ENCODE peak calls at places on chromosomes 1 and 21, in eight cellular contexts. X is OCI-LY7; R is endothelial cell; O is astrocyte; M is testis; P is pancreas; L is activated B cell treated with CpG ODN at 0.5 μM for 24 hours; G is CD8-positive, alpha-beta T cell. N is an unnamed sample.

GRCh38 chr1:184545601-184546000 is 158.8 kb downstream of the C1orf21 start:
- DNase-seq in X (no peak), R (no peak), O (peak), M (no peak), P (no peak), L (no peak), G (no peak), N (no peak)

GRCh38 chr1:30885580-30886513 is 22.7 kb downstream of the SDC3 start:
- DNase-seq in X (no peak), R (no peak), O (no peak), M (no peak), P (no peak), L (no peak), G (no peak), N (no peak)

GRCh38 chr1:30092051-30092858 is 631.1 kb downstream of the MATN1 start:
- DNase-seq in X (no peak), R (no peak), O (no peak), M (no peak), P (no peak), L (no peak), G (no peak), N (no peak)

GRCh38 chr1:68346192-68346808 is 103.5 kb downstream of the RPE65 start:
- DNase-seq in X (peak), R (no peak), O (no peak), M (no peak), P (no peak), L (no peak), G (no peak), N (no peak)

GRCh38 chr1:75632350-75632949 is 21.5 kb upstream of the SLC44A5 start:
- DNase-seq in X (peak), R (peak), O (peak), M (no peak), P (no peak), L (no peak), G (no peak), N (no peak)

GRCh38 chr1:46820560-46821060 is 21.8 kb downstream of the CYP4B1 start:
- DNase-seq in X (no peak), R (no peak), O (no peak), M (no peak), P (no peak), L (no peak), G (no peak), N (peak)

GRCh38 chr1:8818325-8818775 is 910 bp upstream of the RERE start:
- DNase-seq in X (no peak), R (no peak), O (peak), M (peak), P (no peak), L (no peak), G (no peak), N (no peak)

GRCh38 chr1:17837631-17838030 is 82.5 kb downstream of the ACTL8 start:
- DNase-seq in X (no peak), R (no peak), O (no peak), M (no peak), P (no peak), L (no peak), G (no peak), N (no peak)

GRCh38 chr1:217076902-217077301 is 353.7 kb upstream of the ESRRG start:
- DNase-seq in X (no peak), R (no peak), O (peak), M (no peak), P (no peak), L (no peak), G (no peak), N (no peak)

GRCh38 chr21:45281411-45282282 is 6.0 kb downstream of the POFUT2 start:
- DNase-seq in X (no peak), R (no peak), O (no peak), M (peak), P (no peak), L (no peak), G (peak), N (peak)

GRCh38 chr1:207455183-207455754 is 1.1 kb downstream of the CR2 start:
- DNase-seq in X (no peak), R (no peak), O (no peak), M (no peak), P (no peak), L (no peak), G (no peak), N (no peak)

GRCh38 chr1:229384822-229385221 is 42.0 kb upstream of the CCSAP start:
- DNase-seq in X (no peak), R (no peak), O (no peak), M (no peak), P (no peak), L (no peak), G (no peak), N (no peak)

GRCh38 chr1:109481646-109482045 is 2.1 kb upstream of the ATXN7L2 start:
- DNase-seq in X (no peak), R (no peak), O (no peak), M (no peak), P (no peak), L (no peak), G (no peak), N (no peak)

GRCh38 chr1:197521118-197521739 is 253.2 kb downstream of the CRB1 start:
- DNase-seq in X (peak), R (peak), O (peak), M (peak), P (no peak), L (no peak), G (no peak), N (no peak)

GRCh38 chr21:32499249-32500055 is 85.9 kb downstream of the TCP10L start:
- DNase-seq in X (no peak), R (no peak), O (peak), M (no peak), P (no peak), L (no peak), G (no peak), N (no peak)

GRCh38 chr1:89254658-89255287 is 17.9 kb downstream of the GBP5 start:
- DNase-seq in X (no peak), R (no peak), O (no peak), M (no peak), P (no peak), L (no peak), G (no peak), N (no peak)

GRCh38 chr1:200043330-200043668 is 15.8 kb downstream of the NR5A2 start:
- DNase-seq in X (no peak), R (no peak), O (no peak), M (no peak), P (no peak), L (no peak), G (no peak), N (no peak)

GRCh38 chr1:163054056-163054706 is 15.0 kb upstream of the RGS4 start:
- DNase-seq in X (no peak), R (no peak), O (peak), M (peak), P (no peak), L (no peak), G (no peak), N (no peak)

GRCh38 chr1:63593887-63594617 is 841 bp downstream of the PGM1 start:
- DNase-seq in X (peak), R (peak), O (peak), M (peak), P (peak), L (peak), G (no peak), N (peak)

GRCh38 chr21:45026833-45027232 is 47.5 kb upstream of the ADARB1 start:
- DNase-seq in X (no peak), R (no peak), O (no peak), M (no peak), P (no peak), L (no peak), G (no peak), N (no peak)

GRCh38 chr1:164709541-164710287 is 150.7 kb downstream of the PBX1 start:
- DNase-seq in X (no peak), R (no peak), O (peak), M (no peak), P (no peak), L (no peak), G (no peak), N (no peak)

GRCh38 chr1:108848802-108849201 is 8.1 kb downstream of the AKNAD1 start:
- DNase-seq in X (no peak), R (no peak), O (no peak), M (no peak), P (no peak), L (no peak), G (no peak), N (no peak)

GRCh38 chr1:207798847-207799246 is 47.0 kb downstream of the CD46 start:
- DNase-seq in X (no peak), R (no peak), O (peak), M (no peak), P (peak), L (no peak), G (no peak), N (no peak)

GRCh38 chr1:171219751-171220385 is 28.4 kb upstream of the FMO1 start:
- DNase-seq in X (no peak), R (no peak), O (peak), M (no peak), P (no peak), L (no peak), G (no peak), N (no peak)

GRCh38 chr1:150995896-150996295 is 10.8 kb downstream of the MINDY1 start:
- DNase-seq in X (no peak), R (peak), O (no peak), M (peak), P (no peak), L (no peak), G (no peak), N (no peak)

GRCh38 chr21:40841524-40842196 is 5.3 kb downstream of the DSCAM start:
- DNase-seq in X (no peak), R (peak), O (peak), M (peak), P (peak), L (no peak), G (no peak), N (no peak)

GRCh38 chr1:110588991-110589390 is 17.2 kb downstream of the KCNA2 start:
- DNase-seq in X (no peak), R (no peak), O (no peak), M (no peak), P (no peak), L (no peak), G (no peak), N (no peak)

GRCh38 chr1:27391511-27392095 is 819 bp upstream of the GPR3 start:
- DNase-seq in X (no peak), R (no peak), O (peak), M (peak), P (no peak), L (no peak), G (no peak), N (no peak)

GRCh38 chr1:46411601-46412341 is 17.7 kb downstream of the FAAH start:
- DNase-seq in X (no peak), R (peak), O (no peak), M (peak), P (no peak), L (no peak), G (no peak), N (no peak)

GRCh38 chr1:236457775-236458174 is 63.7 kb downstream of the EDARADD start:
- DNase-seq in X (no peak), R (no peak), O (no peak), M (no peak), P (no peak), L (no peak), G (no peak), N (no peak)

GRCh38 chr1:198679535-198680173 is 40.8 kb downstream of the PTPRC start:
- DNase-seq in X (no peak), R (no peak), O (no peak), M (peak), P (no peak), L (no peak), G (peak), N (no peak)

DNA sequence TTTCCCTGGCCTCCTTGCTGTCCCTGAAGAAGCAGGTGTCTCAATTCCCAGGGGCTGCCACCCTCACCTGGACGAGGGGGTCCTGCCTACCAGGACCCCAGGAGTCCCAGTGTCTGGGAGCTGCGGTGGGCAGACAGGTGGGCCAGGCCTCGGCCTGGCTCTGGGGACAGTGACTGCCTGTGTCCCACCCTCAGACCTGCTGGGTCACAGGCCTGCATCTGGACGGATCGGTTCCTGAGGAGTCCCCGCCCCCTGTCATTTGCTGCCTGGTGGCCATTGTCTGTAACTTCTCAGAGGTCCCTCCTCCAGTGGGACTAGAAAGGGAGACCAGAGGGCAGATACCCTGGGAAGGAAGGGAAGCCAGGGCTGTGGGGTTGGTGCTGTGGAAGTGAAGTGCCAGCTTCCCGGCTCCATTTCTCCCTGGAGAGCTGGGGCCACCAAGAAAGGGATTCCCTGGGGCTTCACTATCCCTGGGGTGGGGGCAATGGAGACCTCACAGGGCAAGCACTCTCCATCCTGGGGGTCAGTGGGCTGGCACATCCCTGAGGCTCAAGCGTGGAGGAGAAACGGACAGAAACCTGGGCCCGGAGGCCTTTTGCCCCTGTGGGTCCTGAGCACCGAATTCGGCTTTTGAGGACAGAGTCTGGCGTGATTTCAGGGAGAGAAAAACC is 157.2 kb downstream of the PEX14 start:
- DNase-seq in X (no peak), R (no peak), O (no peak), M (no peak), P (peak), L (no peak), G (no peak), N (no peak)
- TF ChIP-seq CTCF in X (no peak), R (no peak), O (no peak), M (no peak), P (no peak), L (no peak), G (no peak), N (no peak)

GRCh38 chr1:26142165-26142564 is 16.7 kb upstream of the FAM110D start:
- DNase-seq in X (no peak), R (no peak), O (no peak), M (no peak), P (no peak), L (no peak), G (peak), N (peak)
- TF ChIP-seq CTCF in X (no peak), R (no peak), O (no peak), M (no peak), P (no peak), L (no peak), G (no peak), N (no peak)

GRCh38 chr1:15000671-15001070 is 152.9 kb upstream of the TMEM51 start:
- DNase-seq in X (no peak), R (no peak), O (no peak), M (no peak), P (no peak), L (no peak), G (no peak), N (no peak)

GRCh38 chr1:14997646-14998276 is 155.8 kb upstream of the TMEM51 start:
- DNase-seq in X (no peak), R (no peak), O (no peak), M (no peak), P (no peak), L (no peak), G (no peak), N (no peak)

GRCh38 chr1:15001317-15001900 is 152.1 kb upstream of the TMEM51 start:
- DNase-seq in X (no peak), R (no peak), O (no peak), M (no peak), P (no peak), L (no peak), G (no peak), N (no peak)

GRCh38 chr1:14999441-14999840 is 154.1 kb upstream of the TMEM51 start:
- DNase-seq in X (no peak), R (no peak), O (no peak), M (no peak), P (no peak), L (no peak), G (no peak), N (no peak)

DNA sequence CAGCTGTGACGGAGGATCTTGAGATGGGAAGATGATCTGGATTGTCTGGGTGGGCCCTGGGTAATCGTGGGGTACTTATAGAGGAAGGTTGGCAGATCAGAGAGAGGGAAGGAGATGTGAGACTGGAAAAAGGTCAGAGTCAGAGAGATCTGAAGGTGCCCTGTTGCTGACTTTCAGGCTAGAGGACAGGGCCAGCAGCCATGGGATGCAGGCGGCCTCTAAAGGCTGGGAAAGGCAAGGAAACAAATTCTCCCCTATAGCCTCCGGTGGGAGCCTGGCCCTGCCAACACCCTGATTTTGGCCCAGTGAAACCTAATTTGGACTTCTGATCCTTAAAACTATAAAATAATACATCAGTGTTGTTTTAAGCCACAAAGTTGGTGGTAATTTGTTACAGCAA is 153.5 kb upstream of the TMEM51 start:
- DNase-seq in X (no peak), R (no peak), O (no peak), M (no peak), P (no peak), L (no peak), G (no peak), N (no peak)
- TF ChIP-seq CTCF in X (no peak), R (no peak), O (no peak), M (no peak), P (no peak), L (no peak), G (no peak), N (no peak)

DNA sequence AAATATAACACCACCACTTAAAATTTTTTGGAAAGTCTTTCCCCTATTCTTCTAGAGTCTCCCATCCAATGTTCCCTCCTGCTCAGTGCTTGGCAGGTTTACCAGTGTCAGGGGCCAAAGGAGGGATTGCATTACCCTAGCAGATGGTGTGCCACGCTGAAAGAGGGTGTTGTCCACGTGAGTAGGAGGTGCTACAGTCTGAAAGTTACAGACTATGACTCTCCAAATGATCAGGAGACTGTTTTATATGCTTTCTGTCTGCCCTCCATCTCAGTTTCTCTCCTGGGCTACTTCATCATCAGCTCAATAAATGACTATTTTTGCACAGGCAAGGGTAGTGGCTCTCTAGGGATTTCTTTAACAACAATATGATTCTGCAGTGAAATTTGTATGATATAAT is 31.3 kb upstream of the ANGPTL7 start:
- DNase-seq in X (no peak), R (no peak), O (no peak), M (peak), P (no peak), L (no peak), G (no peak), N (no peak)
- TF ChIP-seq CTCF in X (no peak), R (no peak), O (no peak), M (no peak), P (no peak), L (no peak), G (no peak), N (no peak)

DNA sequence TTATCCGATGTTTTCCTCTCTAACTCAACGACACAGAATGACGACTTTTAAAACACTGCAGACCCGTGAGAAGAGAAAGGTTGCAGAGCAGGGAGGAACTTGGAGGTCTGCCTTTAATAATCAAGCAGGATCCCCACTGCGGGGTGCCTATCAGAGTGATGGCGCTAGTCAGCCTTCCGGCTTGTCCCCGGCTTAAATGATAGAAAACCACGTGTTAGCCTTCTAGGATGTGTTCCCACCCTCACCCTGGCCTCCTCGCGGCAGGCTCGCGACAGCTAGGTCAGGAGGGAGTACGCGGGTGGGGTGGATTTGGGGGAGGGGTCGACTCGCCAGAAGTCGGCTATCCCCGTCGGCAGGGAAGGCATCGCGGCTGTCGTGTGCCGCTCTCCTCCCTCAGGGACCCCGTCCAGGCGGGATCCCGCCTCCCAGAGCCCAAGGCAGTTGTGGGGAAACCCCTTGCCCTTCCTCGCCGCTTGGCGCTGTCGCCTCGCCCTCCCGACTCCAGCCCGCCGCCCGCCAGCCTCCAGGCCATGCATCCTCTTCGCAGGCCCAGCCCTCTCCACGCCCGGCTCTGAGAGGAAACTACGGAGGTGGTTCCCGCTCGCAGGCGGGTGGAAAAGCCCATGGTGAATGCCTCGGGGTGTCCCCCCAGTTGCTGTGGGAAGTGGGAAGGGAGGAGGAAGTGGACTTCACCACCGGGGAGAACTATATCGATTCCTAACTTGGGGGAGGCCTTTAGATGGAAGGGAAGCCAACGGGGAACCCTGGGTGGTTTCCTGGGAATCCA is 1.1 kb upstream of the SMG7 start:
- DNase-seq in X (peak), R (peak), O (peak), M (peak), P (peak), L (peak), G (peak), N (peak)
- TF ChIP-seq CTCF in X (peak), R (no peak), O (no peak), M (no peak), P (no peak), L (no peak), G (no peak), N (no peak)

GRCh38 chr21:37449302-37449937 is 82.8 kb downstream of the DYRK1A start:
- DNase-seq in X (no peak), R (no peak), O (no peak), M (no peak), P (no peak), L (no peak), G (no peak), N (no peak)

GRCh38 chr21:37443683-37444082 is 77.1 kb downstream of the DYRK1A start:
- DNase-seq in X (no peak), R (no peak), O (no peak), M (no peak), P (no peak), L (no peak), G (no peak), N (no peak)

GRCh38 chr21:37447288-37447936 is 80.8 kb downstream of the DYRK1A start:
- DNase-seq in X (no peak), R (no peak), O (no peak), M (no peak), P (no peak), L (no peak), G (no peak), N (no peak)

GRCh38 chr21:37445228-37445627 is 78.7 kb downstream of the DYRK1A start:
- DNase-seq in X (no peak), R (no peak), O (peak), M (no peak), P (no peak), L (no peak), G (no peak), N (no peak)

DNA sequence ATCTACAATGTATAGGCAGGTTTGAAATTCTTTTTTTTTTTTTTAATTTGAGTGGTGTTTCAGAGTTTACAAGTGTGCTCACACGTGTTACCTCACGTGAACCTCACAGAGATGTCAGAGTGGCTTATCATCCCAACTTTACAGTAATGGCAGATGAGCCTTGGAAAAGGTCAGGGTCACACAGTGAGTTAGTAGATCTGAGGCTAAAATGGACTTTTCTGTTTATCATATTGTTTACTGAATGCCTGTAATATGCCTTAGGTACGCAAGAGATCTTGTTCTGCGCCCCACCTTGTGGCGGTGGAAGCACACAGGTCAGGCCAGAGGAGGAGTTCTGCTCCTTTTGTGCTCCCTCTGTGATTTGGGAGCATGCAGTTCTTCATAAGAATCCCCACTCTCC is 80.0 kb downstream of the DYRK1A start:
- DNase-seq in X (no peak), R (no peak), O (no peak), M (no peak), P (no peak), L (no peak), G (no peak), N (no peak)
- TF ChIP-seq CTCF in X (peak), R (no peak), O (no peak), M (no peak), P (no peak), L (no peak), G (no peak), N (no peak)

N was measured in osteocyte.